ENCODE peak calls at places on chromosome 13, in ten cellular contexts. Q is right lobe of liver; I is activated naive CD8-positive, alpha-beta T cell treated with anti-CD3 and anti-CD28 coated beads, Interleukin-2, amount 10 ng/mL, durations not matched to agents 7 days and 5 days; T is activated CD4-positive, CD25-positive, alpha-beta regulatory T cell treated with anti-CD3 and anti-CD28 coated beads, Interleukin-2, amount 50 U/mL, for 24 hours; N is sciatic nerve; V is activated CD4-positive, alpha-beta T cell treated with anti-CD3 and anti-CD28 coated beads for 36 hours; S is left colon; C is T-cell; A is aorta; G is stimulated activated naive CD8-positive, alpha-beta T cell treated with anti-CD3 and anti-CD28 coated beads, Interleukin-15, Interleukin-2, amounts not matched to agents 100 U/mL and 50 U/mL, for 24 hours. B is an unnamed sample.
A peak's percentile ranks its signal among the peaks of the same experiment; 100 is the strongest.

GRCh38 chr13:43514326-43514725 is 272.4 kb downstream of the ENOX1 start:
- ATAC-seq in I (no peak), C (no peak), T (no peak), V (no peak), G (no peak), N (no peak), S (no peak), A (no peak), Q (no peak), B (no peak)

GRCh38 chr13:98234348-98234747 is 57.3 kb upstream of the RNF113B start:
- ATAC-seq in A (no peak), C (no peak), T (no peak), V (no peak), N (no peak), S (no peak), I (no peak), G (no peak), Q (peak; percentile 66), B (no peak)

GRCh38 chr13:99953138-99953755 is 18.3 kb downstream of the ZIC5 start:
- ATAC-seq in A (no peak), C (no peak), S (no peak), V (no peak), Q (peak; percentile 16), G (no peak), N (no peak), I (no peak), T (no peak), B (no peak)

GRCh38 chr13:69556540-69557196 is 551.0 kb upstream of the ATXN8OS start:
- ATAC-seq in C (no peak), S (no peak), T (no peak), Q (peak; percentile 40), V (no peak), N (no peak), I (no peak), A (no peak), G (no peak), B (no peak)

GRCh38 chr13:68616600-68617222 is 1386.6 kb upstream of the PCDH9 start:
- ATAC-seq in N (no peak), I (no peak), Q (no peak), T (no peak), G (no peak), V (no peak), C (no peak), A (no peak), S (no peak), B (no peak)

GRCh38 chr13:46475586-46475991 is 77.4 kb upstream of the LRCH1 start:
- ATAC-seq in G (no peak), N (peak; percentile 67), C (no peak), A (peak; percentile 42), T (no peak), V (no peak), S (no peak), Q (no peak), I (no peak), B (no peak)

GRCh38 chr13:108895220-108895704 is 265.9 kb downstream of the MYO16 start:
- ATAC-seq in S (no peak), A (no peak), G (no peak), T (peak; percentile 33), N (no peak), V (no peak), I (no peak), Q (peak; percentile 62), C (no peak), B (no peak)

GRCh38 chr13:30915691-30916541 is 9.8 kb downstream of the MEDAG start:
- ATAC-seq in Q (peak; percentile 22), G (no peak), N (peak; percentile 29), C (no peak), V (no peak), I (no peak), A (peak; percentile 30), S (no peak), T (no peak), B (no peak)

GRCh38 chr13:87123987-87124784 is 547.0 kb upstream of the SLITRK5 start:
- ATAC-seq in N (no peak), V (peak; percentile 53), I (no peak), Q (no peak), C (no peak), S (no peak), A (no peak), T (no peak), G (no peak), B (no peak)

GRCh38 chr13:51637852-51638496 is 53.7 kb downstream of the WDFY2 start:
- ATAC-seq in G (no peak), N (no peak), C (no peak), S (no peak), I (no peak), T (no peak), Q (no peak), A (no peak), V (no peak), B (no peak)

GRCh38 chr13:49421391-49421790 is 22.5 kb downstream of the CAB39L start:
- ATAC-seq in G (peak; percentile 77), N (peak; percentile 10), I (peak; percentile 70), A (peak; percentile 38), V (peak; percentile 64), Q (peak; percentile 94), C (peak; percentile 40), S (no peak), T (peak; percentile 60), B (no peak)

GRCh38 chr13:106110241-106110855 is 425.1 kb downstream of the EFNB2 start:
- ATAC-seq in I (no peak), C (no peak), Q (no peak), S (no peak), T (no peak), N (no peak), A (no peak), G (no peak), V (no peak), B (no peak)

GRCh38 chr13:99028890-99029289 is 51.0 kb upstream of the DOCK9 start:
- ATAC-seq in A (no peak), I (peak; percentile 86), V (peak; percentile 50), G (peak; percentile 11), Q (no peak), C (peak; percentile 30), N (no peak), T (no peak), S (peak; percentile 54), B (no peak)

GRCh38 chr13:96397807-96398206 is 307.9 kb downstream of the HS6ST3 start:
- ATAC-seq in S (no peak), N (no peak), V (no peak), C (no peak), G (no peak), A (no peak), Q (no peak), T (no peak), I (no peak), B (no peak)

GRCh38 chr13:96958286-96958891 is 35.9 kb downstream of the OXGR1 start:
- ATAC-seq in C (no peak), Q (peak; percentile 52), S (peak; percentile 41), I (no peak), G (no peak), V (no peak), A (no peak), N (no peak), T (no peak), B (no peak)

GRCh38 chr13:50990540-50991506 is 81.2 kb downstream of the RNASEH2B start:
- ATAC-seq in T (no peak), I (no peak), V (no peak), N (peak; percentile 92), Q (peak; percentile 40), A (peak; percentile 81), C (no peak), S (no peak), G (no peak), B (peak; percentile 84)

GRCh38 chr13:63690672-63691071 is 2275.0 kb upstream of the PCDH20 start:
- ATAC-seq in T (no peak), N (no peak), A (no peak), S (no peak), I (no peak), Q (no peak), C (no peak), G (no peak), V (no peak), B (no peak)

GRCh38 chr13:59247166-59247565 is 916.6 kb downstream of the DIAPH3 start:
- ATAC-seq in V (no peak), G (no peak), Q (no peak), T (no peak), N (peak; percentile 49), C (no peak), S (no peak), A (no peak), I (no peak), B (no peak)

GRCh38 chr13:40453666-40454030 is 212.8 kb downstream of the FOXO1 start:
- ATAC-seq in I (no peak), G (no peak), V (no peak), Q (no peak), C (no peak), N (no peak), T (no peak), A (no peak), S (no peak), B (no peak)

GRCh38 chr13:24092108-24092507 is 68.4 kb upstream of the SPATA13 start:
- ATAC-seq in G (no peak), V (no peak), Q (no peak), A (no peak), S (no peak), C (no peak), N (peak; percentile 10), T (no peak), I (no peak), B (no peak)

GRCh38 chr13:109862627-109863026 is 76.2 kb upstream of the IRS2 start:
- ATAC-seq in G (no peak), V (no peak), Q (no peak), N (no peak), A (no peak), S (no peak), I (no peak), C (no peak), T (no peak), B (no peak)

GRCh38 chr13:100039740-100040139 is 49.2 kb upstream of the PCCA start:
- ATAC-seq in S (peak; percentile 33), N (no peak), Q (peak; percentile 71), V (no peak), T (no peak), C (no peak), G (no peak), A (no peak), I (no peak), B (no peak)

GRCh38 chr13:24012648-24013047 is 115.3 kb upstream of the C1QTNF9B start:
- ATAC-seq in T (no peak), C (no peak), A (no peak), S (peak; percentile 74), I (no peak), V (no peak), Q (no peak), N (no peak), G (no peak), B (no peak)

GRCh38 chr13:78603240-78603947 is at the start of gene POU4F1:
- ATAC-seq in T (peak; percentile 78), V (peak; percentile 89), A (peak; percentile 5), S (peak; percentile 92), Q (peak; percentile 34), N (no peak), C (peak; percentile 68), G (peak; percentile 76), I (peak; percentile 87), B (peak; percentile 6)

GRCh38 chr13:95039415-95039814 is 261.8 kb downstream of the ABCC4 start:
- ATAC-seq in I (no peak), N (no peak), A (no peak), G (no peak), S (no peak), V (no peak), Q (no peak), T (no peak), C (no peak), B (no peak)

GRCh38 chr13:28652002-28652401 is 6.9 kb upstream of the POMP start:
- ATAC-seq in N (no peak), C (no peak), V (peak; percentile 35), G (peak; percentile 51), Q (no peak), S (no peak), I (no peak), A (no peak), T (no peak), B (no peak)

GRCh38 chr13:99758465-99759162 is 213.0 kb downstream of the ZIC5 start:
- ATAC-seq in C (no peak), Q (no peak), V (no peak), S (no peak), I (no peak), N (no peak), T (no peak), G (no peak), A (no peak), B (no peak)

GRCh38 chr13:110965038-110965754 is 50.3 kb upstream of the ANKRD10 start:
- ATAC-seq in Q (peak; percentile 79), A (no peak), S (peak; percentile 99), T (peak; percentile 89), C (peak; percentile 92), G (peak; percentile 94), V (peak; percentile 92), I (peak; percentile 74), N (no peak), B (no peak)